ENCODE peak calls at places on chromosomes 2 and 18, in four cellular contexts. C, G, V and X are unnamed samples.

GRCh38 chr2:163878718-163879117 is 142.9 kb upstream of the FIGN start:
- DNase-seq in C (peak; percentile 12), G (peak; percentile 44), V (peak; percentile 37), X (no peak)

GRCh38 chr18:3720818-3721545 is 271.0 kb downstream of the TGIF1 start:
- DNase-seq in C (no peak), G (no peak), V (no peak), X (no peak)

GRCh38 chr2:8255448-8255800 is 426.4 kb upstream of the ID2 start:
- DNase-seq in C (no peak), G (peak; percentile 17), V (no peak), X (no peak)

GRCh38 chr2:61357681-61358080 is 113.2 kb downstream of the USP34 start:
- DNase-seq in C (no peak), G (no peak), V (no peak), X (no peak)

GRCh38 chr18:39742015-39742466 is 2176.4 kb upstream of the CELF4 start:
- DNase-seq in C (peak; percentile 91), G (no peak), V (no peak), X (no peak)

GRCh38 chr2:73333564-73333963 is 40.2 kb upstream of the EGR4 start:
- DNase-seq in C (peak; percentile 75), G (no peak), V (no peak), X (no peak)

GRCh38 chr18:33577688-33578370 is at the start of gene ASXL3:
- DNase-seq in C (peak; percentile 66), G (no peak), V (peak; percentile 64), X (no peak)

GRCh38 chr18:37403788-37404187 is 161.8 kb downstream of the CELF4 start:
- DNase-seq in C (no peak), G (no peak), V (no peak), X (no peak)

GRCh38 chr18:31209041-31209440 is 46.4 kb upstream of the DSC1 start:
- DNase-seq in C (no peak), G (no peak), V (no peak), X (no peak)

GRCh38 chr2:238684362-238685326 is 163.2 kb upstream of the TWIST2 start:
- DNase-seq in C (no peak), G (peak; percentile 96), V (no peak), X (peak; percentile 92)

GRCh38 chr2:218879881-218880748 is 537 bp upstream of the WNT10A start:
- DNase-seq in C (peak; percentile 81), G (no peak), V (peak; percentile 63), X (no peak)

GRCh38 chr2:85131116-85131515 is 2.1 kb upstream of the TCF7L1 start:
- DNase-seq in C (no peak), G (peak; percentile 65), V (no peak), X (no peak)

GRCh38 chr2:149808556-149808955 is 221.0 kb upstream of the MMADHC start:
- DNase-seq in C (no peak), G (peak; percentile 16), V (no peak), X (no peak)

GRCh38 chr2:234953116-234954031 is 1.6 kb downstream of the SH3BP4 start:
- DNase-seq in C (no peak), G (peak; percentile 63), V (peak; percentile 58), X (peak; percentile 70)

GRCh38 chr18:37778417-37779165 is 213.0 kb upstream of the CELF4 start:
- DNase-seq in C (peak; percentile 63), G (no peak), V (peak; percentile 46), X (no peak)

GRCh38 chr2:71101656-71102055 is 28.4 kb downstream of the MCEE start:
- DNase-seq in C (no peak), G (peak; percentile 72), V (no peak), X (no peak)

GRCh38 chr2:187336332-187336731 is 111.7 kb downstream of the CALCRL start:
- DNase-seq in C (no peak), G (no peak), V (no peak), X (no peak)